ENCODE peak calls at places on chromosome 1, in six cellular contexts. E is heart left ventricle; Q is stimulated activated CD4-positive, alpha-beta T cell treated with anti-CD3 and anti-CD28 coated beads, Interleukin-12 subunit alpha, Interleukin-12 subunit beta, amount 100 ng/mL, for 4 hours; B is activated naive CD8-positive, alpha-beta T cell treated with anti-CD3 and anti-CD28 coated beads, Interleukin-2, amount 50 U/mL, for 24 hours; U is GM20000; M is endothelial cell of umbilical vein. R is an unnamed sample.

GRCh38 chr1:212366901-212367300 is 47.8 kb downstream of the PACC1 start:
- DNase-seq in E (no peak), Q (no peak), B (no peak), U (no peak), M (no peak), R (no peak)

GRCh38 chr1:153533689-153534201 is 2.0 kb downstream of the S100A6 start:
- DNase-seq in E (no peak), Q (no peak), B (no peak), U (no peak), M (peak; percentile 94), R (no peak)

GRCh38 chr1:198494139-198494538 is 46.3 kb downstream of the ATP6V1G3 start:
- DNase-seq in E (no peak), Q (no peak), B (no peak), U (no peak), M (no peak), R (no peak)

GRCh38 chr1:240341365-240342250 is 249.9 kb downstream of the FMN2 start:
- DNase-seq in E (no peak), Q (no peak), B (no peak), U (no peak), M (no peak), R (no peak)

GRCh38 chr1:58887059-58887458 is 103.2 kb upstream of the JUN start:
- DNase-seq in E (no peak), Q (no peak), B (no peak), U (no peak), M (no peak), R (no peak)

GRCh38 chr1:215777370-215777925 is 210.3 kb downstream of the KCTD3 start:
- DNase-seq in E (no peak), Q (no peak), B (no peak), U (no peak), M (no peak), R (no peak)

GRCh38 chr1:167093863-167094516 is at the start of gene STYXL2:
- DNase-seq in E (no peak), Q (no peak), B (no peak), U (no peak), M (no peak), R (no peak)

GRCh38 chr1:233294991-233295774 is at the start of gene PCNX2:
- DNase-seq in E (no peak), Q (peak; percentile 47), B (peak; percentile 74), U (peak; percentile 88), M (peak; percentile 52), R (peak; percentile 50)

GRCh38 chr1:17347769-17348592 is 24.0 kb upstream of the PADI6 start:
- DNase-seq in E (no peak), Q (no peak), B (no peak), U (no peak), M (no peak), R (no peak)

GRCh38 chr1:96968582-96969378 is 247.2 kb downstream of the PTBP2 start:
- DNase-seq in E (no peak), Q (no peak), B (no peak), U (no peak), M (no peak), R (no peak)

GRCh38 chr1:34617717-34618116 is 137.1 kb upstream of the GJB5 start:
- DNase-seq in E (no peak), Q (no peak), B (no peak), U (no peak), M (no peak), R (no peak)

GRCh38 chr1:18725231-18725895 is 94.7 kb downstream of the PAX7 start:
- DNase-seq in E (no peak), Q (no peak), B (no peak), U (no peak), M (no peak), R (no peak)

GRCh38 chr1:58065520-58065919 is 481.0 kb downstream of the OMA1 start:
- DNase-seq in E (no peak), Q (no peak), B (no peak), U (peak; percentile 32), M (no peak), R (no peak)

GRCh38 chr1:244180256-244180655 is 129.2 kb downstream of the ZBTB18 start:
- DNase-seq in E (no peak), Q (no peak), B (no peak), U (no peak), M (peak; percentile 69), R (no peak)

GRCh38 chr1:30088594-30089556 is 634.5 kb downstream of the MATN1 start:
- DNase-seq in E (no peak), Q (no peak), B (no peak), U (no peak), M (no peak), R (no peak)

GRCh38 chr1:113088972-113089371 is 16.0 kb downstream of the LRIG2 start:
- DNase-seq in E (no peak), Q (no peak), B (no peak), U (no peak), M (no peak), R (no peak)

GRCh38 chr1:84000196-84000885 is 1.4 kb upstream of the TTLL7 start:
- DNase-seq in E (no peak), Q (no peak), B (no peak), U (no peak), M (no peak), R (no peak)

GRCh38 chr1:37267111-37267835 is 207.1 kb upstream of the ZC3H12A start:
- DNase-seq in E (no peak), Q (no peak), B (no peak), U (no peak), M (no peak), R (no peak)

GRCh38 chr1:39650431-39650830 is 11.0 kb upstream of the HEYL start:
- DNase-seq in E (no peak), Q (no peak), B (no peak), U (no peak), M (no peak), R (no peak)

GRCh38 chr1:17265162-17265561 is 16.3 kb downstream of the PADI3 start:
- DNase-seq in E (no peak), Q (no peak), B (no peak), U (no peak), M (no peak), R (no peak)

GRCh38 chr1:6427445-6428390 is 3.1 kb downstream of the ESPN start:
- DNase-seq in E (no peak), Q (no peak), B (no peak), U (no peak), M (no peak), R (no peak)

GRCh38 chr1:213987422-213987875 is 324 bp upstream of the PROX1 start:
- DNase-seq in E (peak; percentile 70), Q (no peak), B (no peak), U (no peak), M (no peak), R (no peak)

GRCh38 chr1:181135462-181135781 is 46.9 kb downstream of the IER5 start:
- DNase-seq in E (no peak), Q (no peak), B (no peak), U (no peak), M (no peak), R (no peak)

GRCh38 chr1:3611170-3612019 is at the start of gene MEGF6:
- DNase-seq in E (peak; percentile 86), Q (peak; percentile 77), B (peak; percentile 65), U (no peak), M (peak; percentile 81), R (no peak)

GRCh38 chr1:154420172-154420571 is 15.0 kb downstream of the IL6R start:
- DNase-seq in E (peak; percentile 87), Q (peak; percentile 38), B (peak; percentile 57), U (peak; percentile 51), M (peak; percentile 95), R (peak; percentile 78)

GRCh38 chr1:165527673-165528072 is 16.1 kb upstream of the LRRC52 start:
- DNase-seq in E (no peak), Q (no peak), B (no peak), U (no peak), M (no peak), R (no peak)

GRCh38 chr1:178500091-178500770 is 3.5 kb upstream of the CLEC20A start:
- DNase-seq in E (no peak), Q (no peak), B (no peak), U (no peak), M (no peak), R (no peak)

GRCh38 chr1:15940110-15941043 is 35.5 kb downstream of the ZBTB17 start:
- DNase-seq in E (no peak), Q (no peak), B (no peak), U (no peak), M (no peak), R (no peak)

GRCh38 chr1:59302871-59303270 is 6.0 kb downstream of the FGGY start:
- DNase-seq in E (no peak), Q (no peak), B (no peak), U (no peak), M (no peak), R (no peak)

GRCh38 chr1:208921259-208921658 is 662.3 kb upstream of the CAMK1G start:
- DNase-seq in E (no peak), Q (no peak), B (no peak), U (no peak), M (no peak), R (no peak)

GRCh38 chr1:203036537-203036936 is 10.2 kb downstream of the PPFIA4 start:
- DNase-seq in E (peak; percentile 20), Q (no peak), B (no peak), U (no peak), M (no peak), R (no peak)

GRCh38 chr1:232982238-232982944 is 32.0 kb downstream of the NTPCR start:
- DNase-seq in E (no peak), Q (no peak), B (no peak), U (no peak), M (no peak), R (no peak)

GRCh38 chr1:208134491-208134890 is 109.7 kb downstream of the PLXNA2 start:
- DNase-seq in E (no peak), Q (no peak), B (no peak), U (no peak), M (no peak), R (no peak)